ENCODE peak calls at places on chromosome 1, in seven cellular contexts. H, X, E, M, U, A and D are unnamed samples.

GRCh38 chr1:29674625-29675326 is 438.5 kb downstream of the PTPRU start:
- DNase-seq in E (no peak), H (no peak), U (no peak), X (no peak), A (no peak), M (no peak), D (no peak)

GRCh38 chr1:44217809-44218410 is 4.6 kb downstream of the DMAP1 start:
- DNase-seq in H (no peak), A (peak), X (peak), M (peak), E (peak), U (peak), D (peak)

GRCh38 chr1:236284291-236284711 is 2.5 kb upstream of the ERO1B start:
- DNase-seq in H (peak), M (no peak), U (no peak), A (no peak), E (no peak), X (no peak), D (no peak)

GRCh38 chr1:198624648-198624980 is 14.2 kb upstream of the PTPRC start:
- DNase-seq in A (no peak), M (no peak), E (no peak), H (no peak), X (no peak), U (no peak), D (no peak)

GRCh38 chr1:241591317-241591716 is 48.9 kb downstream of the CHML start:
- DNase-seq in A (no peak), H (no peak), U (peak), E (no peak), M (no peak), X (peak), D (no peak)

GRCh38 chr1:213987876-213988638 is at the start of gene PROX1:
- DNase-seq in A (peak), M (peak), E (peak), X (peak), U (peak), H (no peak), D (peak)

GRCh38 chr1:115330480-115331013 is 7.5 kb downstream of the NGF start:
- DNase-seq in U (peak), X (no peak), M (peak), E (no peak), H (no peak), A (no peak), D (peak)

GRCh38 chr1:22317231-22317919 is 134.3 kb upstream of the ZBTB40 start:
- DNase-seq in U (no peak), M (no peak), A (no peak), X (peak), E (no peak), H (no peak), D (peak)

GRCh38 chr1:228905579-228905978 is 170.3 kb downstream of the RHOU start:
- DNase-seq in X (no peak), M (no peak), E (no peak), H (no peak), U (no peak), A (no peak), D (no peak)

GRCh38 chr1:8354038-8354437 is 36.1 kb downstream of the SLC45A1 start:
- DNase-seq in M (no peak), E (no peak), X (no peak), H (no peak), U (no peak), A (no peak), D (no peak)